ENCODE peak calls at places on chromosomes 1 and 21, in five cellular contexts. L, P, X, Q and E are unnamed samples.

GRCh38 chr1:44489481-44489880 is 84.4 kb downstream of the RNF220 start:
- DNase-seq in L (no peak), P (no peak), X (no peak), Q (peak), E (no peak)

GRCh38 chr1:166822385-166822784 is 16.9 kb upstream of the POGK start:
- DNase-seq in L (no peak), P (no peak), X (no peak), Q (no peak), E (no peak)

GRCh38 chr1:244788493-244789275 is 46.8 kb upstream of the COX20 start:
- DNase-seq in L (no peak), P (no peak), X (no peak), Q (no peak), E (no peak)

GRCh38 chr1:229788004-229788403 is 162.0 kb downstream of the URB2 start:
- DNase-seq in L (no peak), P (no peak), X (no peak), Q (no peak), E (no peak)

GRCh38 chr21:33951276-33952178 is 35.9 kb upstream of the ATP5PO start:
- DNase-seq in L (no peak), P (no peak), X (no peak), Q (peak), E (no peak)

GRCh38 chr1:44678626-44679025 is 4.1 kb downstream of the ARMH1 start:
- DNase-seq in L (no peak), P (peak), X (peak), Q (no peak), E (no peak)

GRCh38 chr1:108034396-108034795 is 69.4 kb upstream of the VAV3 start:
- DNase-seq in L (no peak), P (no peak), X (no peak), Q (no peak), E (no peak)

GRCh38 chr1:89528382-89528780 is 3.8 kb downstream of the LRRC8B start:
- DNase-seq in L (no peak), P (no peak), X (no peak), Q (no peak), E (no peak)

GRCh38 chr1:203306089-203306969 is 1.0 kb downstream of the BTG2 start:
- DNase-seq in L (peak), P (peak), X (peak), Q (peak), E (no peak)

GRCh38 chr1:187928288-187928687 is 1099.5 kb downstream of the PLA2G4A start:
- DNase-seq in L (peak), P (no peak), X (no peak), Q (peak), E (no peak)

GRCh38 chr1:184483101-184483813 is 96.4 kb downstream of the C1orf21 start:
- DNase-seq in L (no peak), P (no peak), X (no peak), Q (peak), E (no peak)

GRCh38 chr1:86018311-86018923 is 138.2 kb downstream of the COL24A1 start:
- DNase-seq in L (peak), P (no peak), X (no peak), Q (peak), E (no peak)

GRCh38 chr1:227742738-227743715 is 7.8 kb downstream of the SNAP47 start:
- DNase-seq in L (no peak), P (no peak), X (no peak), Q (no peak), E (no peak)
- H3K27ac ChIP-seq in L (no peak), P (no peak), X (no peak), Q (no peak), E (no peak)

DNA sequence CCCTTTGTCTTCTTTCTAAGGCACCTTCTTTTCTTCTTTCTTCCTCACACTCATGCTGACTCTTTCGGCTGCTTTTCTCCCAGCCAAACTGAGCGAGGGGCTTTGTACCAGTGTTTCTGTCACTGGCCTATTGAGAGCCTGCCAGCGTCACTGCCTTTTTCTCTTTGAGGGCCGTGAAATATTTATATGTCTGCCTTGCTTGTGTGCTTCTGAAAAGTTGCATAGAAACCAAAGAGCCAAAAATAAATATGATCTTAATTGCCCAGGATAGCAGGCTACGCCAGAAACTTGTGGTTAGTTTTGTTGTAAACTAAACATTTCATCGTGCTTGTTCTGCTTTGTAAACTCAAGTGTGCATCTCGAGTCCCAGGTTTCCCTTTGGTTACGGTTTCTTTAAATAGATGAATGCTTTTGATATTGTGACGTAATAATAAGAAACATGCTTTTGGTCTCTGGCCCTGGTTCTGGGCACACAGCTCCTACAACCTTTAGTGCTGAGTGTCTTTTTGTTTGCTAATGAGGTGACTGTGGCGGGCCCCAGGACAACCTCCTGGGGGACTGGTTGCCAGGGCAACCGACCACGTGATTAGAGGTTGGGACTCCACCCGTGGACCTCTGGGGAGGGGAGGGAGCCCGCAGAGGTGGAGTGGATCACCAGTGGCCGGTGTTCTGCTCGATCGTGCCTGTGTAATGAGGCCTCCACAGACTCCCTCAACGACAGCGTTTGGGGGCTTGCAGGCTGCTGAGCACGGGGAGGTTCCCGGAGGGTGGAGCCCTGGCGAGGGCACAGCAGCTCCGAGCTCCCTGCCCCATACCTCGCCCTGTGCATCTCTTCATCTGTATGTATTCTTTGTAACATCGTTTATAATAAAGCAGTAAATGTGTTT is 10.9 kb downstream of the SLC37A1 start:
- DNase-seq in L (no peak), P (peak), X (no peak), Q (peak), E (no peak)
- H3K27ac ChIP-seq in L (no peak), P (no peak), X (peak), Q (peak), E (peak)

DNA sequence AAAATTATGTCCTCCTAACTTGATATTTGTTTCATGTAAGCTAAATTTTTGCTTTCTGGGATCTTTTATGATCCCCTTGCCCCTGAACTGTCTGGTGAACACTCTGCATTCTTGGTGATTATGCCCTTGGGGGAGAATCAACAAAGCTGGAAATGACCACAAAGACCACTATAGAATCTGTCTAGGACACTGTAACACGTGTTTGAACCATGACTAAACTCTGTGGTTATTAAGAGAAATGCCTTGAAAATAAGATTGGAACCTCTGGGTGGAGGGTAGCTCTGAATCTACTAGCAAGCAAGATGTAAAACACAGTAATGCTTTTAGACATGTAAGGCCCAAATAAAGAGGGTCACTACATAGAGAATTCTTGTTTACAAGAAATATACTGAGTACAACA is 237.5 kb downstream of the HMCN1 start:
- DNase-seq in L (no peak), P (no peak), X (no peak), Q (peak), E (no peak)
- H3K27ac ChIP-seq in L (no peak), P (no peak), X (no peak), Q (no peak), E (no peak)

GRCh38 chr1:67685067-67685557 is at the start of gene GADD45A:
- DNase-seq in L (peak), P (peak), X (peak), Q (peak), E (peak)

GRCh38 chr1:67683736-67684525 is 1.1 kb upstream of the GADD45A start:
- DNase-seq in L (peak), P (no peak), X (no peak), Q (peak), E (no peak)

GRCh38 chr1:67684526-67685066 is 405 bp upstream of the GADD45A start:
- DNase-seq in L (no peak), P (no peak), X (no peak), Q (no peak), E (no peak)

GRCh38 chr1:67682659-67683197 is 2.3 kb upstream of the GADD45A start:
- DNase-seq in L (peak), P (no peak), X (no peak), Q (peak), E (no peak)

GRCh38 chr1:67683306-67683705 is 1.7 kb upstream of the GADD45A start:
- DNase-seq in L (peak), P (no peak), X (no peak), Q (peak), E (no peak)
- H3K27ac ChIP-seq in L (no peak), P (no peak), X (no peak), Q (peak), E (no peak)

GRCh38 chr1:2525896-2526823 is at the start of gene PANK4:
- DNase-seq in L (peak), P (peak), X (peak), Q (peak), E (peak)
- H3K27ac ChIP-seq in L (peak), P (peak), X (peak), Q (peak), E (peak)